ENCODE peak calls at places on chromosomes 13 and 19, in eight cellular contexts. E, D, L, N, W, C, P and Y are unnamed samples. For H3K36me3, the result is how much of the 10 kb centered on the place peaks cover.

GRCh38 chr19:56252699-56253422 is 19.7 kb upstream of the EDDM13 start:
- DNase-seq in W (no peak), L (peak), C (peak), P (peak), N (peak), E (peak), D (peak), Y (peak)

GRCh38 chr13:51821666-51822065 is 17.7 kb upstream of the DHRS12 start:
- DNase-seq in L (no peak), C (peak), P (no peak), E (no peak), N (no peak), W (no peak), D (no peak), Y (no peak)

GRCh38 chr13:87035538-87035937 is 635.6 kb upstream of the SLITRK5 start:
- DNase-seq in E (no peak), L (no peak), N (no peak), C (no peak), D (no peak), P (no peak), W (no peak), Y (no peak)

GRCh38 chr13:104143760-104144406 is 1077.7 kb upstream of the SLC10A2 start:
- DNase-seq in N (no peak), L (no peak), D (no peak), C (no peak), W (no peak), P (no peak), E (peak), Y (no peak)

GRCh38 chr19:14519860-14520407 is 1.7 kb upstream of the DNAJB1 start:
- DNase-seq in P (no peak), C (no peak), N (no peak), D (no peak), W (no peak), E (peak), L (peak), Y (no peak)

GRCh38 chr19:610071-610800 is 20.6 kb downstream of the HCN2 start:
- DNase-seq in C (peak), N (no peak), W (no peak), L (no peak), P (no peak), E (no peak), D (peak), Y (peak)

GRCh38 chr13:41006296-41006695 is 12.8 kb downstream of the ELF1 start:
- DNase-seq in L (no peak), W (no peak), C (peak), P (no peak), D (no peak), E (no peak), N (no peak), Y (no peak)

GRCh38 chr13:39349391-39349790 is 253.6 kb downstream of the LHFPL6 start:
- DNase-seq in E (peak), C (no peak), D (no peak), L (no peak), W (no peak), N (no peak), P (no peak), Y (no peak)

GRCh38 chr19:52069653-52070052 is 21.0 kb upstream of the ZNF432 start:
- DNase-seq in P (no peak), N (no peak), C (no peak), L (no peak), E (no peak), D (no peak), W (no peak), Y (no peak)

GRCh38 chr19:33385956-33386355 is 12.4 kb downstream of the CEBPG start:
- DNase-seq in C (no peak), L (no peak), E (no peak), N (no peak), P (no peak), W (no peak), D (no peak), Y (no peak)

GRCh38 chr13:100533588-100534041 is 55.0 kb downstream of the GGACT start:
- DNase-seq in D (no peak), C (no peak), W (no peak), P (peak), L (no peak), N (no peak), E (no peak), Y (no peak)

GRCh38 chr19:7888145-7888825 is at the start of gene LRRC8E:
- DNase-seq in P (no peak), N (no peak), W (no peak), L (peak), C (no peak), E (peak), D (peak), Y (no peak)

GRCh38 chr13:86922936-86923335 is 748.2 kb upstream of the SLITRK5 start:
- DNase-seq in P (no peak), W (no peak), C (no peak), N (no peak), L (no peak), D (no peak), E (peak), Y (no peak)

GRCh38 chr19:56751078-56751489 is 79.5 kb upstream of the ZNF835 start:
- DNase-seq in W (no peak), E (no peak), L (no peak), P (no peak), C (no peak), N (no peak), D (no peak), Y (no peak)

GRCh38 chr19:55225415-55225958 is 3.1 kb downstream of the TMEM86B start:
- DNase-seq in P (no peak), W (no peak), E (no peak), D (no peak), L (no peak), C (no peak), N (no peak), Y (no peak)

GRCh38 chr13:109146393-109146792 is 517.0 kb downstream of the MYO16 start:
- DNase-seq in C (no peak), D (no peak), W (no peak), L (no peak), E (no peak), P (no peak), N (no peak), Y (no peak)

GRCh38 chr19:34018546-34018945 is 153.8 kb upstream of the LSM14A start:
- DNase-seq in D (no peak), P (no peak), W (no peak), L (no peak), E (no peak), C (no peak), N (no peak), Y (no peak)

GRCh38 chr13:27374650-27375049 is 49.8 kb upstream of the GTF3A start:
- DNase-seq in C (peak), E (peak), W (peak), N (peak), P (no peak), D (peak), L (peak), Y (no peak)

GRCh38 chr13:53351040-53351439 is 322.4 kb downstream of the OLFM4 start:
- DNase-seq in L (no peak), W (no peak), C (no peak), P (no peak), D (no peak), E (no peak), N (no peak), Y (no peak)

GRCh38 chr13:98997738-98998641 is 20.1 kb upstream of the DOCK9 start:
- DNase-seq in C (no peak), D (no peak), E (peak), P (no peak), N (no peak), L (no peak), W (peak), Y (peak)

GRCh38 chr19:58538257-58539168 is 5.4 kb upstream of the TRIM28 start:
- DNase-seq in E (no peak), W (no peak), N (no peak), P (no peak), C (no peak), D (no peak), L (no peak), Y (no peak)

GRCh38 chr19:57096640-57097361 is 23.0 kb upstream of the USP29 start:
- DNase-seq in N (no peak), C (no peak), D (no peak), W (no peak), L (no peak), E (no peak), P (no peak), Y (no peak)

GRCh38 chr19:14091885-14092462 is 1.4 kb upstream of the SAMD1 start:
- DNase-seq in E (no peak), C (peak), P (no peak), D (no peak), W (no peak), N (no peak), L (no peak), Y (no peak)

GRCh38 chr13:105778196-105778595 is 757.3 kb downstream of the EFNB2 start:
- DNase-seq in P (no peak), W (no peak), N (no peak), D (no peak), C (no peak), E (peak), L (no peak), Y (no peak)

DNA sequence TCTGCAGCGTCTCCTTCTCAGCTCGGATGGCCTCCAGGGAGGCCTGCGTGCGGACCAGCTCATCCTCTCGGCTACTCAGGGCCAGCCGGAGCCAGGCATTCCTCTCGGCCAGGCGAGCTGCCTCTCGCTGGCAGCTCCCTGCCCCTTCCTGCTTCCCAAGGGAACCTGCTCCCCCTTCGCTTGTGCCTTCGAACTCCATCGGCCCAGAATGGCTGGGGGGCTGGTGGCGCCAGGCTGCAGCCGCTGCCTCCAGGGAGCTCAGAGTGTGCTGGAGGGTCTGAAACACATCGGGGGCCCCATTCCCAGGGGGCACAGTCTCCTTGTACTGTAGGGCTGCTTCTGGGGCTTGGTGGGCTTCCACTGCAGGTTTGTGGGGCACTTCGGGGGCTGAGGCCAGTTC is 2.0 kb downstream of the USHBP1 start:
- DNase-seq in L (no peak), P (no peak), N (no peak), E (no peak), W (no peak), C (no peak), D (no peak), Y (no peak)
- H3K4me3 ChIP-seq in L (peak), P (no peak), N (no peak), E (no peak), W (no peak), C (no peak), D (no peak), Y (no peak)

GRCh38 chr13:60134376-60134775 is 29.4 kb downstream of the DIAPH3 start:
- DNase-seq in D (no peak), W (no peak), E (no peak), N (no peak), P (no peak), C (no peak), L (no peak), Y (no peak)
- TF ChIP-seq CTCF in D (no peak), W (peak), E (peak), N (no peak), P (no peak), C (no peak), L (no peak), Y (peak)

GRCh38 chr19:5932146-5932545 is 18.1 kb downstream of the CAPS start:
- DNase-seq in P (no peak), W (no peak), C (no peak), L (no peak), N (no peak), E (no peak), D (no peak), Y (no peak)

GRCh38 chr19:5934002-5934401 is 19.9 kb downstream of the CAPS start:
- DNase-seq in L (no peak), P (no peak), E (no peak), W (no peak), D (no peak), C (no peak), N (no peak), Y (no peak)

GRCh38 chr19:5933391-5933998 is 19.4 kb downstream of the CAPS start:
- DNase-seq in P (no peak), E (no peak), W (no peak), C (no peak), L (no peak), D (no peak), N (no peak), Y (no peak)

GRCh38 chr19:5931251-5931650 is 17.2 kb downstream of the CAPS start:
- DNase-seq in C (no peak), L (no peak), W (no peak), N (no peak), D (no peak), E (no peak), P (no peak), Y (no peak)

GRCh38 chr19:5932593-5933262 is 18.7 kb downstream of the CAPS start:
- DNase-seq in L (no peak), N (no peak), C (no peak), D (no peak), E (no peak), W (no peak), P (no peak), Y (no peak)
- H3K36me3 ChIP-seq in L (under half), N (half or more), C (half or more), D (under half), E (under half), W (under half), P (half or more), Y (under half)

DNA sequence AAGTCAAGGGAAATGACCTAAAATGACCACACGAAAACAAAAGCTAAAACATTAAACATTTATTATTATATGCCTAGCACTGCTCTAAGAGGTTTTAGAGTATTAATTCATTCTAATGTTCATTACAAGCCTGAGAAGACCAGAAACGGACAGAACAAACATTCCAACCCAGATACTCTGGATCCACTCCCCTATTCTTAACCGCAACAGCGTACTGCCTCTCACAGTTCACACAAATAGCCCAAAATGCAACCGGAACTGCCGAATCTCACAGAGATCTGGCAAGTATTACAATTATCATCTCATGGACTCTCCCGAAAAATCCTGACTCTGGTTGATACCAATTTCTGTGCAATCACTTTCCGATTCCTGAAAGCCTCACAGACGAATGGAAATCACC is 1.4 kb downstream of the ZNF780B start:
- DNase-seq in P (no peak), C (no peak), D (no peak), L (no peak), E (no peak), N (no peak), W (no peak), Y (no peak)
- H3K4me3 ChIP-seq in P (no peak), C (peak), D (peak), L (peak), E (peak), N (peak), W (no peak), Y (peak)

GRCh38 chr13:73365240-73365639 is 306.4 kb downstream of the KLF5 start:
- DNase-seq in D (no peak), C (no peak), L (no peak), E (no peak), W (no peak), N (no peak), P (no peak), Y (no peak)
- TF ChIP-seq CTCF in D (no peak), C (no peak), L (no peak), E (no peak), W (no peak), N (no peak), P (no peak), Y (no peak)

GRCh38 chr19:47699360-47699917 is 13.8 kb upstream of the EHD2 start:
- DNase-seq in N (no peak), W (no peak), E (no peak), D (peak), P (no peak), L (no peak), C (peak), Y (peak)
- H3K36me3 ChIP-seq in N (half or more), W (under half), E (under half), D (under half), P (half or more), L (under half), C (under half), Y (under half)

GRCh38 chr19:17263712-17264640 is 569 bp downstream of the USHBP1 start:
- DNase-seq in W (no peak), D (no peak), C (no peak), E (no peak), N (no peak), P (no peak), L (no peak), Y (no peak)

GRCh38 chr19:17259934-17260333 is 4.6 kb downstream of the USHBP1 start:
- DNase-seq in P (no peak), L (no peak), D (no peak), C (no peak), E (no peak), N (no peak), W (no peak), Y (no peak)

GRCh38 chr19:17264641-17264979 is at the start of gene USHBP1:
- DNase-seq in D (no peak), N (no peak), E (no peak), C (peak), L (no peak), W (no peak), P (no peak), Y (no peak)

GRCh38 chr19:17259118-17259780 is 5.3 kb downstream of the USHBP1 start:
- DNase-seq in N (no peak), C (no peak), W (no peak), L (no peak), P (no peak), D (no peak), E (no peak), Y (no peak)

DNA sequence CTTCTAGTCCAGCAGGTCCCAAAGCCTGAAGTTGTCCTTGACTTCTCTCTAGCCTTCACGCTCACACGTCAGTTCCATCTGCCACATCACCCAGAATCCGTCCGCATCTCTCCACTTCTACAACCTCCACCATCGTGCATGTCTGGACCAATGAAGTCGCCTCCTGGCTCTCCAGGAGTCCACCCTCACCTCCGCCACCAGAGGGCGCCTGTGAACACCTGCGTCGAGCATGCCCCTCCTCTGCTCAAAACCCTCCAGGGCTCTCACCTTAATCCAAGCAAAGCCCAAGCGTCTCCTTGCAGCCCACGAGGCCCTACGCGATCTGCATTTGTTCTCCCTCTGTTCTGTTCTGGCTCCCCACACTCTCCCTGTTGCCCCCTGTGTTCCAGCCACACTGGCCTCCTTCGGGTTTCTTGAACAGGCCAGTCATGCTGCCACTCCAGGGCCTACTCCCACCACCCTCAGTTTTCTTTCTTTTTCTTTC is 3.7 kb downstream of the USHBP1 start:
- DNase-seq in W (no peak), E (peak), C (peak), N (peak), P (no peak), D (peak), L (peak), Y (peak)
- H3K4me3 ChIP-seq in W (no peak), E (no peak), C (no peak), N (no peak), P (no peak), D (no peak), L (no peak), Y (no peak)

DNA sequence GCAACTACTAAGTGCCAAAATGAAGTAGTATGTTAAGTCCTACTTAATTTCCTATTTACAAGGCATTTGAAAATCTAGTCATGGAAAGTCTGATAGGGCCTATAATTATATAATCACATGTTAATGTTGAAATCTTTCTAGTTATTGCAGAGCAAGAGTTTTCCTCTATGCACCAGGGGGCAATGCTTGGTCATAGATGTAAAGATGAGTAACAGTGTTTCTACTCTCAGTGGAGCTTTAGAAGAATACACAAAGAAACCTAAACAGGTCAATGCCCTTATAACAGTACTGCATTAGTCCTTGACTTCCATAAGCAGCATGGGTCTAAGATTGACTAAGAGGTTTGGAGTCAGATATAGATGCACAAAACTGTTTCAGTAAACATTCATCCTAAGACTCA is 218.7 kb downstream of the KCTD12 start:
- DNase-seq in C (no peak), E (peak), N (no peak), W (no peak), P (no peak), L (no peak), D (no peak), Y (no peak)
- TF ChIP-seq CTCF in C (no peak), E (peak), N (no peak), W (peak), P (no peak), L (no peak), D (peak), Y (no peak)